ENCODE peak calls at places on chromosome 4, in four cellular contexts. V is H1, O is HepG2, P is GM12878. Z is an unnamed sample.

GRCh38 chr4:41990029-41990382 is 324 bp upstream of the SLC30A9 start:
- DNase-seq in V (no peak), O (no peak), P (no peak), Z (no peak)

GRCh38 chr4:67084801-67085200 is 460.5 kb downstream of the CENPC start:
- DNase-seq in V (no peak), O (no peak), P (no peak), Z (no peak)

GRCh38 chr4:8297691-8298485 is 28.3 kb downstream of the HTRA3 start:
- DNase-seq in V (no peak), O (no peak), P (no peak), Z (no peak)

GRCh38 chr4:82761249-82761648 is 37.3 kb downstream of the SCD5 start:
- DNase-seq in V (no peak), O (no peak), P (no peak), Z (no peak)

GRCh38 chr4:47640911-47641310 is 155.8 kb downstream of the ATP10D start:
- DNase-seq in V (no peak), O (no peak), P (no peak), Z (no peak)

GRCh38 chr4:11878241-11878640 is 449.5 kb upstream of the HS3ST1 start:
- DNase-seq in V (no peak), O (no peak), P (no peak), Z (no peak)

GRCh38 chr4:780730-781492 is 45.0 kb downstream of the CPLX1 start:
- DNase-seq in V (no peak), O (no peak), P (no peak), Z (no peak)

GRCh38 chr4:2624782-2625548 is 88.5 kb downstream of the FAM193A start:
- DNase-seq in V (no peak), O (no peak), P (no peak), Z (no peak)

GRCh38 chr4:20356565-20356964 is 104.9 kb downstream of the SLIT2 start:
- DNase-seq in V (no peak), O (no peak), P (no peak), Z (no peak)

GRCh38 chr4:128812360-128812958 is 3.0 kb downstream of the JADE1 start:
- DNase-seq in V (peak), O (peak), P (no peak), Z (peak)

GRCh38 chr4:80806472-80806871 is 224.0 kb upstream of the BMP3 start:
- DNase-seq in V (no peak), O (no peak), P (no peak), Z (no peak)

GRCh38 chr4:137524642-137525384 is 7.5 kb downstream of the PCDH18 start:
- DNase-seq in V (no peak), O (no peak), P (no peak), Z (no peak)

GRCh38 chr4:61277785-61278184 is 77.7 kb downstream of the ADGRL3 start:
- DNase-seq in V (no peak), O (no peak), P (no peak), Z (no peak)

DNA sequence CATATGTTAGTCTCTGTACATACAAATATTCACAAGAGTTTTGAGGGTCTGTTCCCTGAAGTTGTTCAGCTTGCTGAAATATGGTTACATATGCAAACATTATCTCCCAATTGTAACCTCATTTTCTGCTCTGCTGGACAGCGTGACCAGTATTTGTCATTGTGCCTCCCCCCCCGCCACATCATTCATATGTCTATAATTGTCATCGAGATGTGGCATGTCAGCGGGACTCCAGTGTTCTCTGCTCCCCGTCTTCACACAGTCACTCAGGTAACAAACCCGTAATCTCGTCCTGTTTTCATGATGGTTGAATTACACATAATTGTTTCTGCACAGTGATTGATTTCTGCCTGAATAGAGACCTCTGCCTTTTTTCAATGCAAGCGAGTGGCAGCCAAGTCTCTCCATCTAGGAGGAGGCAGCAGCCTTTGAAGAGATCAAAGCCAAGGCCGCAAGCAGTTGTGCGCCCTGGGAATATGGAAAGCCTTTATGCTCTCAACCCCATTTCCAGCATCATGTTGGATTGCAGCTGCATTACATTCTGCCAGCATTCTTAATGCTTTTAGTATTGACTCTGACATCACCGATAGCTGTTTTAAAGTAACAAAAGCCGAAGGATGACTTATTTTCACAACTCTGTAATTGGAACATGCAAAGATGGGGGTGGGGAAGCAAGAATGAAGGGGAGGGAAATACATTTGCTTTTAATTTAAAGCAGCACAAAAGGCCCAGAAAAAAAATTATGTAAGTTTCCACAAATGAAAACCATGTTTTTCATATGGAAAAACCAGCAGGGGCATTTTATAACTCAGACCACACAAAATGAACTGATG is 27.3 kb downstream of the LEF1 start:
- DNase-seq in V (no peak), O (no peak), P (no peak), Z (no peak)
- TF ChIP-seq HDAC2 in V (no peak), O (no peak), P (no peak), Z (no peak)

GRCh38 chr4:15427126-15427525 is 707 bp upstream of the C1QTNF7 start:
- DNase-seq in V (no peak), O (no peak), P (no peak), Z (no peak)
- TF ChIP-seq ATF3 in V (no peak), O (no peak), P (no peak), Z (no peak)

DNA sequence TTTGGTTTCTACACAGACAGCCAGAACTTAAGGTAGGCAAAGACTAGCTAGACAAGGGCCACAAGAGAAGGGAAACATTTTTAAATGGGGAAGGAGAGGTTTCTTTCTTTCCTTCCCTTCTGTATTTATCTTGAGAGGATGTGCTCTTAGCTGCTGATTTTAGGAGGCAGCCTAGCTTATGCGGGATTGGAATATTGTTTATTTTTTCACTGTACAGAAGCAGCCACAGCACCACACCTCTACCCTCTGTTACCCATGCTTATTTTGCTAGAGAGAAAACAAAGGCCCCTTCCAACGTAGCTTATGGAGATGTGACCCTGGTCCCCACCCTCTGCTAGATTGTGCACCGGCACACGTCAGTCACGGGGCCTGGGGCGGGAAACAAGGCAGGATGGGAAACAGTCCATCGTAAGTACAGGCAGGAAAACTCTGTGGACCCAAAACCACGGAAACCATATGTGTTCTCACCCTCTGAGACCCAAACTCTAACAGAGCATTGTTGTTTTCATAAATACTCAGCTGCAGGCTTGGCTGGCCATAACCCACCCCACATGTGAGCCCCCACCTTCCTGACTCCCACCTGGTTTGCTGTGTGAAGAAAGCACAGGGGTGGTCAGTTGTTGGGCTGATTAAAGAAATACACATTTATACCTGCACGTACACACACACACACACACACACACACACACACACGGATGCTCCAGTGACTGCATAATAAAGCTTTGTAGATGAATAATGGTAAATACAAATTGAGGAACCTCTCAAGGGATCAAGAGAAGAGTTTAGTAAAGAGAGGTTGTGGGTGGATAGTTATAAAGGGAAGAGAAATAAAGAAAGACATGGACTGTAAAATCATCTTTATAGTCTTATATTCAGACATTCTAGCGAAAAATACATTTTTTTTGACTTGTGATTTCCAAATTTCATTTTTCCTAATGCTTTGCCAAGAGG is 143.9 kb downstream of the MGST2 start:
- DNase-seq in V (no peak), O (no peak), P (no peak), Z (no peak)
- TF ChIP-seq HDAC2 in V (no peak), O (no peak), P (no peak), Z (no peak)

GRCh38 chr4:133146574-133147198 is 2.4 kb upstream of the PCDH10 start:
- DNase-seq in V (peak), O (peak), P (no peak), Z (no peak)
- TF ChIP-seq ATF3 in V (no peak), O (no peak), P (no peak), Z (no peak)

DNA sequence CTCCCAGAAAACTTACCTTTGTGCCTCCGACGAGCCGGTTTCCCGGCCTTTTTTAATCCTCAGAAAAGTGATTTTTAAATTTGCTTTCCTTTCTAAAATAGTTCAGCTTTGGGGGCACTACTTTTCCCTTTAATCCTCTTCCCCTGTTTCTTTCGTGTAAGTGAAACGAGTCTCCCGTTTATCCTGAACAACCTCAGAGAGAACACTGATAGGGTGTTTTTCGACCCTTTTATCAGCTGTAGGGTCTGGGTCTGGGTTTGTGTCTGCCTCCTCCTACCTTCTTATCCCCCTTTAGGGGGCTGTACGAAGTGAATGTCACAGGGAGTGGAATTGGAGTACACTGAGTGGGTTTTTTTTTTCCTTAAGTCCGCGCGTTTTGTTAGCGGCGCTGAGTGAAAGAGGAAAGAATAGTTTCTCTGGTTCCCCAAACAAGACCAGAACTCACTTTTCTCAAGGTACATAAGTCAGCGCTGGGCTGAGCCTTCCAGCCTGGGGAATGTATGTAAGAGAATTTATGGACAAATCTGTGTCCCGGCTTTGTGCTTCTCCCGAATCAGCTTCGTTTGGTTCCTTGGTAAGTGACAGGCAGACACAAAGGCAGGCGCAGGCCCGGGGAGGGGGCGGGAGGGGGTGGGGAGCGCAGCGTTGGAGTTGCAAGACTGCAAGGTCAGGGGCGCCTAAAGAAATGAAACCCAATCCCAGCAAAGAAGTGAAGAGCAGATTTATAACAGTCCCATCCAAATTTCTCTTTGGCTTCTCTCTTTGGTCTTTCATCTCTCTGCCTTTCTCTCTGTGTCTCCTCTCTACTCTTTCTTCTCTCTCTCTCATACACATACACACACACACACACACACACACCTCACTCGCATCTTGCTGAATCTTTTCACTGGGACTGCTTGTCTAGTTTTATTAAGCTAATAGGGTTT is 813 bp downstream of the TET2 start:
- DNase-seq in V (no peak), O (peak), P (no peak), Z (peak)
- TF ChIP-seq HDAC2 in V (no peak), O (no peak), P (no peak), Z (no peak)

GRCh38 chr4:78004270-78004669 is 52.9 kb upstream of the FRAS1 start:
- DNase-seq in V (no peak), O (no peak), P (no peak), Z (no peak)
- TF ChIP-seq ATF3 in V (no peak), O (no peak), P (no peak), Z (no peak)

Z was measured in K562.